ENCODE peak calls at places on chromosomes 7 and 10, in six cellular contexts. D is sigmoid colon, P is tibial nerve, R is K562, Y is A549, A is stomach. O is an unnamed sample.

GRCh38 chr10:80289451-80290287 is at the start of gene MAT1A:
- DNase-seq in D (no peak), P (no peak), R (no peak), Y (peak; percentile 36), A (no peak), O (no peak)

GRCh38 chr7:603152-603941 is 83.7 kb upstream of the PDGFA start:
- DNase-seq in D (no peak), P (no peak), R (peak; percentile 58), Y (no peak), A (no peak), O (no peak)

GRCh38 chr10:60662917-60663614 is 115.2 kb upstream of the CDK1 start:
- DNase-seq in D (no peak), P (no peak), R (no peak), Y (no peak), A (no peak), O (no peak)

GRCh38 chr10:45569471-45569870 is 103.1 kb downstream of the ZFAND4 start:
- DNase-seq in D (no peak), P (no peak), R (no peak), Y (no peak), A (no peak), O (no peak)

GRCh38 chr10:127734753-127735152 is 2.2 kb upstream of the FOXI2 start:
- DNase-seq in D (no peak), P (no peak), R (peak; percentile 1), Y (no peak), A (no peak), O (no peak)

GRCh38 chr7:150778014-150778737 is 22.0 kb downstream of the TMEM176B start:
- DNase-seq in D (no peak), P (no peak), R (no peak), Y (no peak), A (no peak), O (no peak)

GRCh38 chr10:561721-562120 is 127.7 kb downstream of the DIP2C start:
- DNase-seq in D (no peak), P (no peak), R (no peak), Y (no peak), A (no peak), O (no peak)

GRCh38 chr10:118028619-118029018 is 18.1 kb downstream of the RAB11FIP2 start:
- DNase-seq in D (no peak), P (no peak), R (no peak), Y (no peak), A (no peak), O (no peak)

GRCh38 chr7:127365164-127365956 is 27.1 kb downstream of the ZNF800 start:
- DNase-seq in D (no peak), P (no peak), R (peak; percentile 34), Y (no peak), A (no peak), O (no peak)

GRCh38 chr10:17088118-17088806 is 41.3 kb downstream of the CUBN start:
- DNase-seq in D (no peak), P (no peak), R (no peak), Y (peak; percentile 38), A (no peak), O (no peak)

GRCh38 chr7:49776994-49777393 is 3.6 kb downstream of the VWC2 start:
- DNase-seq in D (no peak), P (no peak), R (no peak), Y (peak; percentile 20), A (no peak), O (no peak)

GRCh38 chr7:134905375-134905774 is 80.9 kb upstream of the AGBL3 start:
- DNase-seq in D (peak; percentile 90), P (peak; percentile 69), R (no peak), Y (no peak), A (peak; percentile 29), O (no peak)

GRCh38 chr7:87152897-87153641 is 816 bp downstream of the DMTF1 start:
- DNase-seq in D (peak; percentile 68), P (peak; percentile 39), R (no peak), Y (peak; percentile 7), A (peak; percentile 33), O (peak; percentile 65)

GRCh38 chr7:142357953-142358520 is 100.2 kb upstream of the PRSS58 start:
- DNase-seq in D (no peak), P (no peak), R (peak; percentile 75), Y (peak; percentile 76), A (no peak), O (no peak)

GRCh38 chr7:91311844-91312243 is 47.6 kb downstream of the FZD1 start:
- DNase-seq in D (no peak), P (no peak), R (no peak), Y (no peak), A (no peak), O (no peak)

GRCh38 chr7:92156976-92157375 is 22.0 kb downstream of the LRRD1 start:
- DNase-seq in D (no peak), P (no peak), R (no peak), Y (no peak), A (no peak), O (no peak)

GRCh38 chr10:110772454-110773025 is 99.2 kb upstream of the PDCD4 start:
- DNase-seq in D (no peak), P (no peak), R (no peak), Y (no peak), A (no peak), O (no peak)
- TF ChIP-seq EP300 in D (no peak), P (no peak), R (no peak), Y (no peak), A (no peak), O (no peak)

GRCh38 chr7:75611557-75612178 is 119.5 kb downstream of the SPDYE5 start:
- DNase-seq in D (peak; percentile 84), P (peak; percentile 43), R (no peak), Y (no peak), A (peak; percentile 86), O (peak; percentile 73)
- TF ChIP-seq EP300 in D (no peak), P (peak; percentile 94), R (no peak), Y (no peak), A (peak; percentile 12), O (no peak)

GRCh38 chr7:116162992-116163391 is 47.3 kb upstream of the TES start:
- DNase-seq in D (no peak), P (no peak), R (no peak), Y (peak; percentile 24), A (no peak), O (no peak)

GRCh38 chr7:116164552-116164951 is 45.8 kb upstream of the TES start:
- DNase-seq in D (no peak), P (no peak), R (no peak), Y (no peak), A (no peak), O (no peak)

GRCh38 chr7:116166167-116166566 is 44.2 kb upstream of the TES start:
- DNase-seq in D (no peak), P (no peak), R (no peak), Y (no peak), A (no peak), O (no peak)

GRCh38 chr7:116167177-116167576 is 43.2 kb upstream of the TES start:
- DNase-seq in D (no peak), P (no peak), R (no peak), Y (no peak), A (no peak), O (no peak)

DNA sequence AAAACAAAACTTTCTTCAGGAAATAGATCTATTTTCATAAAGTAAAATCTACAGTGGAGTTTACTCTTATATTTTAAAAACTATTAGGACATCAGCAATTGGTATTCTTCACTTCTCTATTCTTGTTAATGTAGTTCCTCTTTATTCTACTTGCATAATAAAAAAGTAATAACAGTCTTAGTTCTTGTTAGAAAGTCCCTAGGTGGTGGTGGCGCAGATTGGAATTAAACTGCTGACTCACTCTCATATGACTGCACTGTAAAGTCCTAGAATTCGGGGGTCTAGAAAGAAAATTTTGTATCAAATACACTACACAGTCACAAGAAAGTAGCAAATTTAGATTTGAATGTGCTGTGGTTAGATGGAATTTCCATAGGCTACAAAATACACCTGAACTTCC is 44.6 kb upstream of the TES start:
- DNase-seq in D (no peak), P (no peak), R (no peak), Y (no peak), A (no peak), O (no peak)
- TF ChIP-seq EP300 in D (no peak), P (no peak), R (no peak), Y (no peak), A (no peak), O (no peak)

DNA sequence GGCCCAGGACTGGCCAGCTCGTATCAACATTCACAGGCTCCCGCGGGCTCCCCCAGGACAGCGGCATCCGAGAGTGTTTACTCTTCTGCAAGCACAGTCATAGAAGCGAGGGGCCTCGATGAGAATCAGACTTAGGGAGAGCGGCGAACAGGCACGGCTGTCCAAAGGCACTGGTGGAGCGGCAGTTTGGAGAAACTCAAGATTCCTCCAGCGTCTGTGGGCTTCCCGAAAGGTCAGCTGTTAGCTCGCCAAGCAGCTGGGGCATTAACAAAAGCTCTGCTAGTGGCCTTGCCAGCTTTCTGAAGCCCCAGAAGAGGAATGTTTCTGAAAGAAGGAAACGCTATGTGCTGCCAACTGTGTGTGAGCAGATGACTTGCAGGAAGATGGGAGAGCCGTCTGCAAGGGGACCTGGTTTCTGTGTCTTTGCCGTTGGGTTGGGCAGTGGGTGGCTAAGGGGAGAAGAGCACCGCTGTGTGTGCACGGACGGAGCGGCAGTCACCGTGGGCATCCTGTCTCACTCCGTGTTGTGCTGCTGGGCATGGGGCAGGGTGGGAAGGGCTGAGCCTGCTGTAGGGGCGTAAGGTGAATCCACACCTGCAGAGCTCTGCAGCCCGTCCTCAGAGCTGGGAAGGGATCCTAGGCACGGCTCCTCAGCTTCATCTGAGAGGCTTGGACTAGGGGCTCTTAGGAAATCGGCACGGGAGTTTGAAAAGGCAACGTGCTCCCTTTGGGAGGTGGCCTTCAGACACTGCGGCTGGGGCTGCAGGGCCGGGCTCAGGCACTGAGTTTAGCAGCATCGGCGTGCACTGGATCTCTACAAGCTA is 42.1 kb downstream of the AMZ1 start:
- DNase-seq in D (peak; percentile 89), P (no peak), R (no peak), Y (no peak), A (peak; percentile 24), O (peak; percentile 46)
- TF ChIP-seq EP300 in D (no peak), P (peak; percentile 30), R (no peak), Y (no peak), A (peak; percentile 26), O (no peak)

DNA sequence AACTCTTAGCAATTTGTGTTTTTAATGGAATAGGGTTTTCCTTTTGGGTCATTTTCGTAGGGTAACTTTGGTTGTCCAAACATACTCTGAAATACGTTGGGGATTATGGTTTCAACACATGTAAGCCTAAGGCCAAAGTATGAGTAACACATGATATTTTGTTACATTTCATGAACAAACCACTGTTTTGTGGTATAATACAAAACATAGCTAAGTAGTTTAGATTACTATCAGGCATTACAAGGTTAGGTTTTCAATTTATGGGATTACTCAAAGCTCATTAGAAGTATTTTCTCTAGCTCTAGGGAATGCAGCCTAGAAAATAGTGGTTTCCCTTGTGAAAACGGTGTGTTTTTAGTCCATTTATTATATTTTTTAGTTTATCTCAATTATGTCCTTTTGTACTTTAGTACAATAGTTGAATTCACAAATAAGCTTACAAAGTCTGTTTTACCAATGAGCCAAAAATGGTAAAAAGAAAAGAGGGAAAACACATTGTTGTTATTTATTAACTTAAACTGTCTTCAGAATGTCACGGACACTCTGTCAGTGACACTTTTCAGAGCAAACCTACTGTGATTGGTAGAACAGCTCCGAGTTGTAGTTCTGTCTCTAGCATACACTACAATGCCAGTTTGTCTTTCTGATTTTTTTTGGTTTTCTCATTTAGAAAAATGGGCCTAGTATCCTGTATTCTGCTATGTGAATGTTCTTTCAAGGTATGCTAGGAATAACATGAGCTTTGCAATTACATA is 473.7 kb downstream of the SUGCT start:
- DNase-seq in D (no peak), P (no peak), R (no peak), Y (no peak), A (no peak), O (no peak)
- TF ChIP-seq EP300 in D (no peak), P (no peak), R (no peak), Y (no peak), A (no peak), O (no peak)

GRCh38 chr7:44044315-44045225 is at the start of gene DBNL:
- DNase-seq in D (peak; percentile 96), P (peak; percentile 89), R (peak; percentile 81), Y (peak; percentile 89), A (peak; percentile 97), O (peak; percentile 97)
- TF ChIP-seq EP300 in D (no peak), P (peak; percentile 95), R (no peak), Y (no peak), A (no peak), O (no peak)